ENCODE peak calls at places on chromosomes 4 and X, in four cellular contexts. X is H9, A is mesendoderm, G is H1. Z is an unnamed sample.

GRCh38 chrX:118240359-118240758 is 105.5 kb upstream of the WDR44 start:
- DNase-seq in X (no peak), A (no peak), G (no peak), Z (no peak)

GRCh38 chr4:47915378-47915777 is 995 bp upstream of the NFXL1 start:
- DNase-seq in X (no peak), A (no peak), G (no peak), Z (no peak)

GRCh38 chr4:6257243-6258025 is 12.2 kb upstream of the WFS1 start:
- DNase-seq in X (peak; percentile 78), A (peak; percentile 69), G (no peak), Z (no peak)

GRCh38 chr4:147103403-147103946 is 157.8 kb upstream of the TTC29 start:
- DNase-seq in X (no peak), A (no peak), G (no peak), Z (peak; percentile 99)

GRCh38 chr4:99300934-99301333 is 10.1 kb upstream of the ADH1A start:
- DNase-seq in X (no peak), A (no peak), G (no peak), Z (peak; percentile 97)

GRCh38 chr4:68872442-68873217 is 56.8 kb downstream of the UGT2B10 start:
- DNase-seq in X (no peak), A (no peak), G (no peak), Z (no peak)

GRCh38 chrX:57286507-57287251 is at the start of gene FAAH2:
- DNase-seq in X (peak; percentile 66), A (peak; percentile 69), G (no peak), Z (no peak)

GRCh38 chr4:42331040-42331439 is 66.2 kb upstream of the SHISA3 start:
- DNase-seq in X (no peak), A (no peak), G (no peak), Z (no peak)

GRCh38 chrX:78327370-78328048 is at the start of gene CYSLTR1:
- DNase-seq in X (no peak), A (no peak), G (no peak), Z (no peak)

GRCh38 chr4:148962539-148963290 is 520.5 kb upstream of the NR3C2 start:
- DNase-seq in X (no peak), A (no peak), G (no peak), Z (peak; percentile 73)

GRCh38 chrX:46904626-46905025 is 7.6 kb upstream of the JADE3 start:
- DNase-seq in X (no peak), A (no peak), G (no peak), Z (no peak)

GRCh38 chr4:185920171-185920570 is 108.2 kb upstream of the SORBS2 start:
- DNase-seq in X (no peak), A (no peak), G (no peak), Z (no peak)

GRCh38 chrX:153459976-153460375 is 10.4 kb downstream of the HAUS7 start:
- DNase-seq in X (no peak), A (peak; percentile 84), G (no peak), Z (peak; percentile 79)

GRCh38 chr4:166078956-166079355 is 205.9 kb downstream of the TLL1 start:
- DNase-seq in X (no peak), A (peak; percentile 23), G (no peak), Z (no peak)

GRCh38 chrX:34467437-34467836 is 189.6 kb downstream of the TMEM47 start:
- DNase-seq in X (no peak), A (no peak), G (no peak), Z (no peak)

GRCh38 chr4:25755911-25756310 is 100.3 kb downstream of the SLC34A2 start:
- DNase-seq in X (no peak), A (no peak), G (no peak), Z (no peak)

GRCh38 chr4:25760048-25760447 is 102.7 kb downstream of the SEL1L3 start:
- DNase-seq in X (no peak), A (no peak), G (no peak), Z (no peak)

GRCh38 chr4:25759101-25759500 is 103.5 kb downstream of the SLC34A2 start:
- DNase-seq in X (no peak), A (no peak), G (no peak), Z (no peak)

GRCh38 chr4:25757452-25757851 is 101.8 kb downstream of the SLC34A2 start:
- DNase-seq in X (no peak), A (no peak), G (no peak), Z (no peak)

DNA sequence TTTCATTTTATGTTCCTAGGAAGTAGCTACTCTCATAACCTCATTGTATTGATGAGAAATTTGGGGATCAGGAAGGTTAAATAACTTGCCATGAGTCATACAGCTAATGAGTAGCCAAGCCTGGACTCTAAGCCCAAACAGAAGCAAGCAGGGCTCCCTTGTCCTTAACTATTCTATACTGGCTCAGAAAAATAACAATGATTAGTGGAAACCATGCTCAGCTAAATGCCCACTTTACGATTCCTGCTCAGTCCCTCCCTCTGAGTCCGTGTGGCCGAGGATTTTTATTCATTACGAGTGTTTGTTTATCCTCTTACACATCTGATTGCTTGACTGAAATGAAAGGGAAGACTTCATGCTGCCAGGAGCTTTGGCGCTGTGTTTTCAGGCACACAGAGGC is 100.9 kb downstream of the SLC34A2 start:
- DNase-seq in X (no peak), A (no peak), G (no peak), Z (peak; percentile 29)
- H4K5ac ChIP-seq in X (no peak overlapping the region), A (no peak overlapping the region), G (no peak overlapping the region), Z (no peak overlapping the region)

DNA sequence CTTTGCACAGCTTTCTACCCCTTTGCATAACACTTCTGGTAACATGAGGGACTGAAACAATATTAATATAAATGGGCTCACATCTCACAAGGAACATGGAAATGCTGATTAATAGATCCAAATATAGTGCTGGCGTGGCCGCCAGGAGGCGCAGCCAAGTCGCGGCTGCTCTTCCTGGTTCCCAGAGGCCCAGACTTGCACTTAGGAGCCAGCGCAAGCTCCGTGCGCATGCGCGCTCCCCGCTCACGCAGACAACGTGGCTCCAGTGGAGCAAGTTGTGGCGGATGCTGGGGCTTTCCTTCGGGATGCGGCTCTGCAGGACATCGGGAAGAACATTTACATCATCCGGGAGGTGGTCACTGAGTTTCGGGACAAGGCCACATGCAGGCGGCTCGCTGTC is 318.3 kb upstream of the SLC7A11 start:
- DNase-seq in X (peak; percentile 71), A (peak; percentile 70), G (peak; percentile 29), Z (no peak)
- H4K5ac ChIP-seq in X (no peak overlapping the region), A (no peak overlapping the region), G (no peak overlapping the region), Z (no peak overlapping the region)

GRCh38 chr4:7343950-7344349 is 90.8 kb downstream of the PSAPL1 start:
- DNase-seq in X (no peak), A (no peak), G (no peak), Z (no peak)

GRCh38 chr4:7344650-7345049 is 90.1 kb downstream of the PSAPL1 start:
- DNase-seq in X (no peak), A (no peak), G (no peak), Z (no peak)

GRCh38 chr4:7342581-7343352 is 92.0 kb downstream of the PSAPL1 start:
- DNase-seq in X (no peak), A (no peak), G (no peak), Z (no peak)

GRCh38 chr4:7342223-7342576 is 92.5 kb downstream of the PSAPL1 start:
- DNase-seq in X (no peak), A (no peak), G (no peak), Z (no peak)

GRCh38 chr4:7343353-7343655 is 91.4 kb downstream of the PSAPL1 start:
- DNase-seq in X (no peak), A (no peak), G (no peak), Z (no peak)
- H4K5ac ChIP-seq in X (no peak overlapping the region), A (no peak overlapping the region), G (no peak overlapping the region), Z (no peak overlapping the region)

DNA sequence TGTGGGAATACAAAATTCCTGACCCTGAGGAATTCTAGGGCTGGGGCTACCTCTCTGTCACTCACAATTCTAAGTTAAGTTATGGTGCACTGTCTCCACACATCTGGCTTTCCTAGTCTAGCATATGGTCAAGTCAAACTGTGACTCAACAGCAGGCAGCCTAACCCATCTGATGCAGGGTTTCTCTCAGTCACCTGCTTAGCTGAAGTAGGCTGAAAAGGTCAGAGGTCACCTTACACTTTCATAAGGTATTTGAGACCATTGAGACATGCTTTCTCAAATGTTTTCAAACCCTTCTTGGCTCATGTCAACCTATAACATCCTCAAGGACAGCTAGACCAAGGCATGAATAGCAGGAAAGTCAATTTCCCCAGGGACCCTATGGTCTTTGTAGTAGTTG is 196.5 kb upstream of the STK26 start:
- DNase-seq in X (no peak), A (no peak), G (no peak), Z (no peak)
- H4K5ac ChIP-seq in X (no peak overlapping the region), A (no peak overlapping the region), G (no peak overlapping the region), Z (no peak overlapping the region)

GRCh38 chr4:182019148-182019652 is 224.0 kb upstream of the TENM3 start:
- DNase-seq in X (no peak), A (no peak), G (no peak), Z (no peak)
- H4K5ac ChIP-seq in X (no peak overlapping the region), A (no peak overlapping the region), G (no peak overlapping the region), Z (no peak overlapping the region)

DNA sequence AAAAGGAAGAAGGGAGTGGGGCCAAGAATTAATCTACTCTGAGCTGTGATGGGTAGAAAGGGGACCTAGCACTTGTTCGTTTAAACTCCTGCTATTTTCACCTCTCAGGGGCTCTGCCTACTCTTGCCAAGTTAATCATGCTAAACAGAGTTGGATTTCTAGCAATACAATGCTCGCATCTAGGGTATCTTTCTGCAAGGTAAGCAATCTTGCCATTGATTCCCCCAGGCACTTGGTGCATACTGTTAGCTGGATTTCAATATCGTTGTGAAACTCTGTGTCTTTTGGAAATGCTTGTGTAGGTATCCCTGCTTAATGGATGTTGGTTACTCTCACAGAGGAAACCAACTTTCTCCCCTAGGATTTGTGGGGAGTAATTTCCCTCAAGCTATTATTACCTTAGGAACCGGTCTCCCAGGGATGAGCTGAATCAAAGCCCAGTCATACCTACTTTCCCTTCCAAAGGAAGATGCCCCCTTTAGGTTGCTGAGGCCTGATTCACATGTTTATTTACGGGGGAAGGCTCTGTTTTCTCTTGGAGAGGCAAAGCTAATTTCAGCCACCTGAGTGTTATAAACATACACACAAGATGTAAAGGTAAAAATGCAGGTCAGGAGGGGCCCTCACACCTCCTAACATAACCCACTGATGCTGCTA is 366.8 kb downstream of the FBXW7 start:
- DNase-seq in X (no peak), A (no peak), G (no peak), Z (no peak)
- H4K5ac ChIP-seq in X (no peak overlapping the region), A (no peak overlapping the region), G (no peak overlapping the region), Z (no peak overlapping the region)

GRCh38 chr4:8544741-8545438 is 35.3 kb upstream of the GPR78 start:
- DNase-seq in X (no peak), A (no peak), G (no peak), Z (no peak)

GRCh38 chr4:8545439-8545765 is 34.8 kb upstream of the GPR78 start:
- DNase-seq in X (peak; percentile 23), A (no peak), G (no peak), Z (no peak)

GRCh38 chr4:8542776-8543525 is 37.2 kb upstream of the GPR78 start:
- DNase-seq in X (no peak), A (no peak), G (no peak), Z (no peak)

GRCh38 chr4:8543623-8544022 is 36.6 kb upstream of the GPR78 start:
- DNase-seq in X (no peak), A (no peak), G (no peak), Z (no peak)

DNA sequence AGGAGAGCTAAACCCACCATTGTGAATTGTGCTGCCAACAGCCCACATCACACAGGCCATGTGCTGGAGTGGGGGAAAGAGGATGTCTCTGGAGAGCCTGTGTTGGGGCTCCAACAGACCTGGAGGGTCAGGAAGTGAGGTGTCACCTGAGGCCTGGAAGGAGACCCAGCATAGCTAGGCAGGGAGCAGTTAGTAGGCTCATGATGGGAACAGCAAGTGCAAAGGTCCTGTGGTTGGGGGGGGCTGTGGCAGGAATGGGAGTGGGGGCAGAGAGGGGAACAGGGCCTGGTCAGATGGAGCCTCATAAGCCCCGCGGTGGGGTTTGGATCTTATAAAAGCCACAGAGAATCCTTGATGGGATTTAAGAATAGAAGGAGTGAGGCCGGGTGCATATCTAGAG is 35.9 kb upstream of the GPR78 start:
- DNase-seq in X (no peak), A (no peak), G (no peak), Z (no peak)
- H4K5ac ChIP-seq in X (no peak overlapping the region), A (no peak overlapping the region), G (no peak overlapping the region), Z (no peak overlapping the region)

Z was measured in IMR-90.